ENCODE peak calls at places on chromosomes 7 and 10, in ten cellular contexts. X, Z, J, B, T, W, C, E, D and U are unnamed samples.

GRCh38 chr7:45069444-45070253 is 19.1 kb downstream of the NACAD start:
- DNase-seq in J (no peak), C (peak; percentile 32), T (no peak), E (no peak), X (no peak), W (no peak), B (no peak), Z (no peak), D (no peak), U (no peak)

GRCh38 chr7:47622946-47623640 is 41.2 kb upstream of the TNS3 start:
- DNase-seq in E (peak; percentile 85), D (no peak), W (no peak), Z (peak; percentile 86), C (no peak), B (no peak), J (no peak), X (no peak), T (no peak), U (no peak)

GRCh38 chr10:18687195-18687594 is 28.0 kb downstream of the ARL5B start:
- DNase-seq in E (no peak), X (no peak), C (no peak), W (no peak), D (no peak), J (no peak), Z (no peak), T (no peak), B (no peak), U (no peak)

GRCh38 chr7:132519936-132520335 is 56.3 kb downstream of the PLXNA4 start:
- DNase-seq in T (no peak), W (no peak), Z (peak; percentile 28), D (no peak), B (no peak), J (no peak), C (no peak), X (no peak), E (no peak), U (no peak)

GRCh38 chr10:35961501-35961900 is 319.4 kb upstream of the FZD8 start:
- DNase-seq in W (no peak), X (no peak), T (no peak), D (no peak), Z (peak; percentile 11), E (no peak), B (no peak), J (no peak), C (no peak), U (no peak)

GRCh38 chr7:100867796-100868485 is 754 bp downstream of the TRIP6 start:
- DNase-seq in B (no peak), X (peak; percentile 70), J (no peak), C (no peak), D (no peak), W (peak; percentile 53), Z (no peak), E (peak; percentile 55), T (peak; percentile 49), U (no peak)

GRCh38 chr7:128398016-128398840 is 11.6 kb downstream of the IMPDH1 start:
- DNase-seq in B (peak; percentile 53), T (peak; percentile 54), E (peak; percentile 69), J (peak; percentile 65), W (peak; percentile 92), X (peak; percentile 92), Z (peak; percentile 60), D (no peak), C (peak; percentile 85), U (no peak)

GRCh38 chr10:8069627-8070026 is 15.1 kb downstream of the GATA3 start:
- DNase-seq in E (no peak), X (no peak), B (no peak), Z (no peak), J (no peak), D (no peak), W (no peak), C (no peak), T (no peak), U (no peak)

GRCh38 chr10:30098624-30099023 is 39.2 kb upstream of the JCAD start:
- DNase-seq in J (no peak), Z (peak; percentile 77), T (no peak), X (no peak), E (no peak), W (no peak), B (no peak), C (no peak), D (no peak), U (no peak)

GRCh38 chr7:87147500-87147899 is 4.8 kb upstream of the DMTF1 start:
- DNase-seq in W (no peak), B (no peak), X (peak; percentile 53), E (no peak), D (no peak), T (no peak), Z (no peak), J (no peak), C (no peak), U (no peak)

GRCh38 chr7:112743811-112744210 is 46.4 kb downstream of the TMEM168 start:
- DNase-seq in E (peak; percentile 16), J (no peak), T (no peak), C (no peak), B (no peak), Z (no peak), W (no peak), X (no peak), D (no peak), U (peak; percentile 4)

GRCh38 chr7:38189256-38189938 is 11.4 kb downstream of the STARD3NL start:
- DNase-seq in D (no peak), Z (no peak), B (no peak), C (no peak), J (no peak), X (no peak), W (no peak), T (no peak), E (no peak), U (no peak)

GRCh38 chr7:95772771-95773581 is 622 bp downstream of the DYNC1I1 start:
- DNase-seq in C (no peak), D (no peak), W (peak; percentile 69), E (peak; percentile 32), Z (peak; percentile 28), B (peak; percentile 54), T (peak; percentile 10), X (peak; percentile 73), J (no peak), U (no peak)

GRCh38 chr7:52944916-52945315 is 90.5 kb upstream of the POM121L12 start:
- DNase-seq in J (no peak), D (peak; percentile 32), W (no peak), E (no peak), B (no peak), T (no peak), C (no peak), X (no peak), Z (no peak), U (no peak)

GRCh38 chr10:106582291-106582690 is 582.2 kb downstream of the SORCS1 start:
- DNase-seq in B (no peak), C (no peak), W (no peak), D (no peak), Z (peak; percentile 52), E (no peak), T (no peak), J (peak; percentile 83), X (no peak), U (no peak)

DNA sequence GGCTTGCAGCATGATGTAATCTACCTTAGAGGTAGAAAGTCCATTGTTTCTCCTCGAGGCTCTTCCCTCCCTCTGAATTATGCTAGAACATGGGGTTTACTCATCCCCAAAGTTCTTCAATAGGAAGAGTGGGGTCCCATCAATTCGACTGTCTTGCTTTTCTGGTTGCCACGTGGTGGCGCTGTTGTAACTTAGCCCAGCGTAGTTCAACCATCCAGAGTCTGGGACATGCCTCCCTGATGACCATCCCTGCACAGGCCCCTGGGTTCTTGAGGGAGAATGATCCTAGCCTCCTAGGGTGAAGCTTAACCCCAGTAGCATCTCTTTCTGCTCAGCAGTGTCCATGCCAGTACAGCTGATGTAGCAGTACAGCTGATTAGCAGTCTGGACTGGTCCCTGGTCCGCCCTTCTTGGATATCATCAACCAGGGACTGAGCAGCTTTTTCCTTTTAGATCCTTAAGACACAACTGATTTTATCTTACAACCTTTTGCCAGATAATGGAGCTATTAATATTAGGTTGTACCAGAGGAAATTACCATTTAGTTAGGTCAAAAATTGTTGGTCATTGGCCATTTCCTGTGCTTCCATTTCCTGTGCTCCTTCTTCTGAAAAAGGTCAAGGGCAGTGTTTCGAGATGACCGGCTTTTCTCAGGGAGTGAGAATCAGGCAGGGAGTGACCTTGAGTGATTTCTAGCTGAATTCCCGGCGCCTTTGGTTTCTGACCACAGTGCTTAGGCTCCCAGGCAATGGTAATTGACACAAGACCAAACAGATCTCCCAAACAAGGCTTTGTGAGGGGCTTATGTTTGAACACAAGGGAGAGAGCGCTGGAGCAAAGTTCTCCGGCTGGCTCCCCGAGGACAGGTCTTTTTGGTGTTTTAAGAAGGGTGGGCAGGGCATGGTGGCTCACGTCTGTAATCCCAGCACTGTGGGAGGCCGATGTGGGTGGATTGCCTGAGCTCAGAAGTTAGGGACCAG is 65.4 kb downstream of the TACC2 start:
- DNase-seq in D (no peak), X (peak; percentile 87), J (no peak), W (peak; percentile 80), C (peak; percentile 72), Z (peak; percentile 75), B (peak; percentile 58), E (peak; percentile 62), T (peak; percentile 39), U (no peak)
- TF ChIP-seq CTCF in D (peak; percentile 82), X (peak; percentile 93), J (peak; percentile 26), W (peak; percentile 84), C (no peak), Z (peak; percentile 76), B (peak; percentile 83), E (peak; percentile 56), T (peak; percentile 61), U (peak; percentile 19)

DNA sequence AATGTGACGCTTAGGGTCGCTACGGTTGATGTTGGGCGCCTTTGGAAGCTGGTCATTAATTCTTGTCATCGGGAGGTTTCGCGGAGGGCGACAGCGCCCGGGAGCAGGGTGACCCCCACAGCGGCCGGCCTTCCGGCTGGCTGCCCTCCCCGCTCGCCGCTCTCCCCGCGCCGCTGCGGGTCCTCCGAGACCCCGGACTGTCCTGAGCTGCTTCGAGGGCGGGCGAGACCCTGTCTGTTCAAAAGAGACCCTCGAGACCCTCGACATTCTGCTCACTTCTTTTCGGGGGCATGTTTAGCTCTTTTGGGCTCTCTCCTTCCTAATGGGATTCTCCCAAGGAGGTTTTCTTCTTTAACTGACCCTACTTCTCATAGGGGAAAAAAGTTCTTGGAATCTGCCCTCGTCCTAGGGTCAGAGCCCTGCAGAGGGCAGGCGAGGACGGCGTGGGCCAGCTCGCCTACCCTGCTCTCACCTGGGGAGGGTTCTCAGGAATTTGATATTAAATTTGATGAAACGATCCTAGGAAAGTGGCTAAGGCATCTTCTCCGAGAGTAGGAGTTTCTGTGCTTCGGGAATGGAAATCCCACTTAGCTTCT is 257.0 kb downstream of the OTUD1 start:
- DNase-seq in E (no peak), Z (no peak), T (no peak), W (peak; percentile 51), D (no peak), C (no peak), X (peak; percentile 67), J (no peak), B (no peak), U (no peak)
- H3K4me3 ChIP-seq in E (no peak overlapping the region), Z (no peak overlapping the region), T (no peak overlapping the region), W (peak overlapping the region; percentile 51), D (no peak overlapping the region), C (no peak overlapping the region), X (peak overlapping the region; percentile 77), J (peak overlapping the region; percentile 65), B (peak overlapping the region; percentile 57), U (no peak overlapping the region)

GRCh38 chr7:158733762-158734494 is 29.3 kb upstream of the NCAPG2 start:
- DNase-seq in W (peak; percentile 44), E (no peak), C (no peak), T (no peak), J (no peak), X (no peak), D (no peak), B (no peak), Z (no peak), U (no peak)
- TF ChIP-seq CTCF in W (peak; percentile 47), E (no peak), C (no peak), T (no peak), J (no peak), X (peak; percentile 52), D (no peak), B (no peak), Z (no peak), U (peak; percentile 18)

GRCh38 chr10:15719062-15719898 is 442 bp downstream of the ITGA8 start:
- DNase-seq in E (peak; percentile 47), B (no peak), D (no peak), T (no peak), Z (peak; percentile 24), X (peak; percentile 85), W (peak; percentile 72), J (no peak), C (no peak), U (no peak)
- H3K4me3 ChIP-seq in E (peak overlapping the region; percentile 71), B (peak overlapping the region; percentile 66), D (no peak overlapping the region), T (no peak overlapping the region), Z (peak overlapping the region; percentile 67), X (peak overlapping the region; percentile 71), W (peak overlapping the region; percentile 32), J (peak overlapping the region; percentile 60), C (peak overlapping the region; percentile 54), U (peak overlapping the region; percentile 25)